ENCODE peak calls at places on chromosomes 13 and 19, in six cellular contexts. H is spleen, K is EH, T is LHCN-M2, C is left ventricle myocardium inferior, Y is NCI-H1417 treated with DMSO at 0.1 percent for 48 hours. W is an unnamed sample.

GRCh38 chr19:29841209-29841558 is 29.4 kb downstream of the CCNE1 start:
- DNase-seq in T (no peak), C (no peak), K (peak; percentile 26), H (no peak), Y (no peak), W (no peak)

GRCh38 chr19:12788682-12789097 is 2.6 kb upstream of the JUNB start:
- DNase-seq in Y (peak; percentile 35), C (peak; percentile 87), T (peak; percentile 83), K (peak; percentile 74), H (peak; percentile 92), W (peak; percentile 72)

GRCh38 chr13:23421596-23421995 is 11.9 kb downstream of the SACS start:
- DNase-seq in Y (no peak), K (no peak), H (no peak), C (no peak), T (no peak), W (no peak)

GRCh38 chr19:11485245-11485837 is 4.5 kb upstream of the ELAVL3 start:
- DNase-seq in T (no peak), Y (no peak), K (no peak), H (no peak), C (no peak), W (no peak)

GRCh38 chr13:66835040-66835628 is 395.0 kb downstream of the PCDH9 start:
- DNase-seq in T (peak; percentile 60), H (no peak), C (peak; percentile 84), Y (peak; percentile 76), K (peak; percentile 4), W (no peak)

GRCh38 chr19:33861950-33862349 is 65.3 kb downstream of the KCTD15 start:
- DNase-seq in H (peak; percentile 62), Y (no peak), C (no peak), K (no peak), T (no peak), W (no peak)

GRCh38 chr13:34733720-34734119 is 208.3 kb upstream of the NBEA start:
- DNase-seq in Y (no peak), H (no peak), C (no peak), T (peak; percentile 17), K (peak; percentile 12), W (peak; percentile 74)

GRCh38 chr13:44578064-44578394 is 1.9 kb upstream of the TSC22D1 start:
- DNase-seq in C (no peak), T (peak; percentile 58), H (no peak), K (no peak), Y (no peak), W (peak; percentile 66)

GRCh38 chr19:42184401-42184861 is 33.0 kb downstream of the DEDD2 start:
- DNase-seq in Y (peak; percentile 20), H (peak; percentile 89), T (peak; percentile 77), K (peak; percentile 85), C (peak; percentile 70), W (peak; percentile 93)

GRCh38 chr13:71659427-71659826 is 207.6 kb downstream of the DACH1 start:
- DNase-seq in T (no peak), K (no peak), H (no peak), Y (no peak), C (no peak), W (no peak)

GRCh38 chr19:958967-959685 is 25.0 kb upstream of the WDR18 start:
- DNase-seq in T (no peak), Y (no peak), H (no peak), K (peak; percentile 37), C (no peak), W (no peak)

GRCh38 chr19:42066075-42066754 is 3.8 kb downstream of the GRIK5 start:
- DNase-seq in H (no peak), K (peak; percentile 53), Y (no peak), C (no peak), T (peak; percentile 35), W (no peak)

GRCh38 chr19:29420065-29420464 is 105.7 kb upstream of the VSTM2B start:
- DNase-seq in H (no peak), Y (no peak), T (no peak), K (no peak), C (no peak), W (no peak)

GRCh38 chr19:56142087-56142787 is 1.1 kb downstream of the ZNF444 start:
- DNase-seq in T (no peak), K (no peak), H (no peak), Y (no peak), C (no peak), W (no peak)

GRCh38 chr13:98413796-98414195 is 163.1 kb downstream of the STK24 start:
- DNase-seq in H (no peak), K (no peak), C (no peak), Y (no peak), T (no peak), W (no peak)

GRCh38 chr13:111344471-111345191 is 24.2 kb downstream of the TEX29 start:
- DNase-seq in T (peak; percentile 6), C (no peak), H (no peak), Y (no peak), K (peak; percentile 54), W (peak; percentile 57)

GRCh38 chr19:41851456-41851855 is 6.6 kb downstream of the DMRTC2 start:
- DNase-seq in H (no peak), C (no peak), T (no peak), Y (no peak), K (no peak), W (no peak)

GRCh38 chr13:48775804-48776203 is 122.1 kb downstream of the CYSLTR2 start:
- DNase-seq in T (peak; percentile 95), C (no peak), K (peak; percentile 98), Y (no peak), H (no peak), W (peak; percentile 97)

GRCh38 chr19:41264581-41265375 is 606 bp downstream of the HNRNPUL1 start:
- DNase-seq in T (peak; percentile 45), K (peak; percentile 60), H (no peak), C (peak; percentile 54), Y (no peak), W (peak; percentile 44)

GRCh38 chr19:38210458-38210987 is 13.5 kb downstream of the DPF1 start:
- DNase-seq in K (peak; percentile 26), H (no peak), C (peak; percentile 74), T (peak; percentile 67), Y (no peak), W (no peak)

GRCh38 chr13:102550507-102550906 is 46.3 kb upstream of the TPP2 start:
- DNase-seq in H (no peak), T (no peak), C (no peak), Y (no peak), K (no peak), W (no peak)

GRCh38 chr13:41411536-41411935 is 45.8 kb upstream of the RGCC start:
- DNase-seq in Y (no peak), K (peak; percentile 67), H (peak; percentile 54), T (peak; percentile 62), C (no peak), W (peak; percentile 78)

GRCh38 chr13:23619073-23619855 is 49.1 kb downstream of the TNFRSF19 start:
- DNase-seq in T (no peak), Y (no peak), C (no peak), H (no peak), K (no peak), W (no peak)

GRCh38 chr13:109899748-109900147 is 113.4 kb upstream of the IRS2 start:
- DNase-seq in H (no peak), K (no peak), T (no peak), C (no peak), Y (no peak), W (no peak)

GRCh38 chr19:48945415-48945814 is 9.3 kb upstream of the BAX start:
- DNase-seq in C (no peak), T (no peak), K (no peak), H (no peak), Y (no peak), W (no peak)

GRCh38 chr13:102100234-102100633 is 301.6 kb downstream of the FGF14 start:
- DNase-seq in K (no peak), H (no peak), T (no peak), Y (no peak), C (no peak), W (no peak)

GRCh38 chr19:55597493-55597892 is 1.8 kb downstream of the FIZ1 start:
- DNase-seq in Y (no peak), C (no peak), T (no peak), H (peak; percentile 87), K (no peak), W (no peak)

GRCh38 chr19:2261438-2262172 is 5.4 kb upstream of the JSRP1 start:
- DNase-seq in T (no peak), C (no peak), K (peak; percentile 41), H (no peak), Y (no peak), W (no peak)